ENCODE peak calls at places on chromosome 11, in four cellular contexts. K is CD4-positive, alpha-beta T cell; Q is tibial nerve; U is SK-N-SH. W is an unnamed sample.
A peak's percentile ranks its signal among the peaks of the same experiment; 100 is the strongest.

GRCh38 chr11:68546555-68546954 is 86.0 kb downstream of the PPP6R3 start:
- DNase-seq in K (no peak), Q (no peak), U (no peak), W (no peak)

GRCh38 chr11:78465169-78465942 is 47.7 kb upstream of the GAB2 start:
- DNase-seq in K (no peak), Q (no peak), U (no peak), W (no peak)

GRCh38 chr11:81644239-81644840 is 1089.3 kb downstream of the FAM181B start:
- DNase-seq in K (no peak), Q (no peak), U (peak; percentile 33), W (no peak)

GRCh38 chr11:122910775-122911174 is 28.2 kb downstream of the JHY start:
- DNase-seq in K (no peak), Q (no peak), U (peak; percentile 30), W (no peak)

GRCh38 chr11:11022126-11022730 is 164.4 kb upstream of the ZBED5 start:
- DNase-seq in K (no peak), Q (peak; percentile 43), U (peak; percentile 32), W (no peak)

GRCh38 chr11:130478204-130478701 is 29.8 kb downstream of the ADAMTS15 start:
- DNase-seq in K (no peak), Q (peak; percentile 93), U (peak; percentile 55), W (peak; percentile 94)

GRCh38 chr11:28673687-28674431 is 565.7 kb downstream of the METTL15 start:
- DNase-seq in K (no peak), Q (no peak), U (no peak), W (peak; percentile 92)

GRCh38 chr11:20024172-20024935 is 135.9 kb downstream of the DBX1 start:
- DNase-seq in K (no peak), Q (no peak), U (no peak), W (no peak)

GRCh38 chr11:71255323-71255722 is 2.9 kb upstream of the SHANK2 start:
- DNase-seq in K (no peak), Q (no peak), U (no peak), W (no peak)

GRCh38 chr11:18578975-18579598 is 9.4 kb downstream of the UEVLD start:
- DNase-seq in K (no peak), Q (no peak), U (no peak), W (no peak)

GRCh38 chr11:34653031-34653430 is 32.1 kb downstream of the EHF start:
- DNase-seq in K (no peak), Q (no peak), U (no peak), W (no peak)

GRCh38 chr11:98772799-98773198 is 247.9 kb upstream of the CNTN5 start:
- DNase-seq in K (no peak), Q (no peak), U (no peak), W (no peak)

GRCh38 chr11:45091563-45092392 is 54.7 kb upstream of the PRDM11 start:
- DNase-seq in K (no peak), Q (no peak), U (no peak), W (no peak)

GRCh38 chr11:63907063-63907462 is 9.9 kb downstream of the RCOR2 start:
- DNase-seq in K (no peak), Q (no peak), U (peak; percentile 41), W (no peak)

GRCh38 chr11:120013325-120014250 is 124.3 kb downstream of the TRIM29 start:
- DNase-seq in K (no peak), Q (no peak), U (peak; percentile 78), W (no peak)

GRCh38 chr11:118622376-118623290 is 15.2 kb downstream of the PHLDB1 start:
- DNase-seq in K (no peak), Q (no peak), U (peak; percentile 67), W (no peak)

GRCh38 chr11:83819936-83820549 is 533.9 kb upstream of the CCDC90B start:
- DNase-seq in K (no peak), Q (peak; percentile 52), U (peak; percentile 29), W (peak; percentile 58)

GRCh38 chr11:2772544-2773031 is 72.8 kb upstream of the KCNQ1OT1 start:
- DNase-seq in K (no peak), Q (no peak), U (no peak), W (no peak)

GRCh38 chr11:132994038-132994502 is 538.2 kb downstream of the OPCML start:
- DNase-seq in K (no peak), Q (no peak), U (peak; percentile 37), W (no peak)

GRCh38 chr11:132988381-132988780 is 543.9 kb downstream of the OPCML start:
- DNase-seq in K (no peak), Q (no peak), U (no peak), W (no peak)

GRCh38 chr11:132987936-132988335 is 544.4 kb downstream of the OPCML start:
- DNase-seq in K (no peak), Q (no peak), U (no peak), W (no peak)

GRCh38 chr11:132997396-132997795 is 534.9 kb downstream of the OPCML start:
- DNase-seq in K (no peak), Q (no peak), U (no peak), W (no peak)

GRCh38 chr11:132992838-132993680 is 539.2 kb downstream of the OPCML start:
- DNase-seq in K (no peak), Q (no peak), U (peak; percentile 63), W (no peak)
- TF ChIP-seq CTCF in K (no peak), Q (peak; percentile 33), U (no peak), W (no peak)

DNA sequence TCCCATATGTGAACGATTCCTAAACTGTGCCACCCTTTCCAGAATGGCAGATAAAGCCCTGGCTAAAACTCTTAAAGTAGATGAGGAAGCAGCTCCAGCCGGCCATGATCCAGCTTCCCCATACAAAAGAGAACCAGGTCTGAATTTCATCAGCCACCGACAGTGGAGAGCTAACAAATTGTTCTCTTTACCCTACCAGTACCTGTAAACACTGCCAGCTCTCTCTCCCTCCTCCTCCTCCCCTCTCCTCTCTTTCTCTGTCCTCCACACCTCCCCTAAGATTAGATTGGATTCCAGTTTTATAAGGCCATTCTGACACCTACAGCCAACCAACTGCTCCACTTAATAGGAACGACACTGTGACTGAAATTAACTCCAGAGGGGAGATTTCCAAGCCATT is 176.9 kb downstream of the DSCAML1 start:
- DNase-seq in K (no peak), Q (no peak), U (no peak), W (no peak)
- TF ChIP-seq CTCF in K (no peak), Q (no peak), U (no peak), W (no peak)

GRCh38 chr11:88341852-88342251 is 4.3 kb upstream of the CTSC start:
- DNase-seq in K (no peak), Q (no peak), U (no peak), W (no peak)
- TF ChIP-seq CTCF in K (no peak), Q (no peak), U (no peak), W (no peak)

DNA sequence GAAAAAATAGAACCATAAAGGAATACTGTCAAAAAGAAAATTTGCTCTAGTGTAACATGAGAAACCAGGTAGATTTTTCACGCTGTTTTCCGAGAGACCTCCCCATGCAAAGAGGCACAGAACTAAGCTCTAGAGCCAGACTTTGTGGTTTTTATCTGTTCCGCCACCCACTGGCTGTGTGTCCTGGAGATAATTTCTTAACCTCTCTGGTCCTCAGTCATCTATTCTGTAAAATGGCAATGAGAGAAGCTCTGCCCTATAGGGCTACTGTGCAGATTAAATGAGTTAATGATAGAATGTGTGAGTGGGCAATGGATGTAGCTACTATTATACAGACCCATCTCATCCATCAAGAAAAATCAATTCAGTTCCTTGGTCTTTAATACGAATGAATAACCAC is 9.4 kb upstream of the SIGIRR start:
- DNase-seq in K (no peak), Q (no peak), U (no peak), W (no peak)
- TF ChIP-seq CTCF in K (no peak), Q (no peak), U (no peak), W (no peak)

GRCh38 chr11:33630936-33631748 is 69.5 kb downstream of the C11orf91 start:
- DNase-seq in K (no peak), Q (no peak), U (no peak), W (no peak)
- TF ChIP-seq CTCF in K (no peak), Q (no peak), U (peak; percentile 19), W (no peak)

DNA sequence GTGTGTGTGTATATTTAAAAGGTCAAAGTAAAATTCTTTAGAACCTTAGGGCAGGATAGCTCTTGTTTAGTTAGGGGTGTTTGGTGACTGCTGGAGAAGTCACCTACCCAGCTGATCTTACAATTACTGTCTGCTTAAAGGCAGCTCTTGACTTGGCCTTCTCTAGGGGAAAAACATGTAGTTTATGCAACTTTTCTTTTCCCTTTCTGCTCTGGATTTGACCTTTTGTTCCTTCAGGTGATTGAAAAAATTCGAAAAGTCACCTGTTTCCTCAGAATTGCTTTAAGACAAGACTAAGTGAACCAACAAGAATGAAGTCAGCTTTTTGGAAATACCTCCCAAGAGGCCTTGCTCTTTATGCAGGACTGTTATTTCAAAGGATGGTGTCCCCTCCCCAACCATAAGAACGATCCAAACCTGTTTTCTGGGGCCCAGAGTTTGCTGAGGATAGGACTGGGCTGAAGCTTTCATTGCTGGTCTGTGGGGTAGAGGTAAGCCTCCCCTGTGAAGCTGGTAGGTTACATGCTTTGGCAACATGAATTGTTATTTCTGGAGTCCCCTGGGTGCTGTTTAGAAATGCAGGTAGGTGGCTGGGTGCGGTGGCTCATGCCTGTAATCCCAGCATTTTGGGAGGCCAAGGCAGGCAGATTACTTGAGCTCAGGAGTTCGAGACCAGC is 111.2 kb downstream of the PTPRJ start:
- DNase-seq in K (no peak), Q (no peak), U (no peak), W (no peak)
- TF ChIP-seq CTCF in K (no peak), Q (no peak), U (no peak), W (no peak)

GRCh38 chr11:31340903-31341572 is 28.5 kb downstream of the DCDC1 start:
- DNase-seq in K (no peak), Q (no peak), U (peak; percentile 12), W (no peak)
- TF ChIP-seq CTCF in K (peak; percentile 31), Q (peak; percentile 18), U (peak; percentile 66), W (peak; percentile 68)

GRCh38 chr11:112877561-112877960 is 83.7 kb upstream of the NCAM1 start:
- DNase-seq in K (no peak), Q (no peak), U (peak; percentile 23), W (no peak)
- TF ChIP-seq CTCF in K (no peak), Q (no peak), U (no peak), W (no peak)